ENCODE peak calls at places on chromosomes 5 and 9, in five cellular contexts. J is A673; M is IMR-90; F is CD8-positive, alpha-beta T cell; O is cardiac muscle cell. A is an unnamed sample.

GRCh38 chr9:33229359-33230120 is 10.4 kb upstream of the SPINK4 start:
- DNase-seq in J (no peak), M (no peak), F (no peak), O (no peak), A (no peak)

GRCh38 chr9:133160742-133161541 is 2.8 kb downstream of the GBGT1 start:
- DNase-seq in J (peak; percentile 62), M (peak; percentile 61), F (peak; percentile 52), O (peak; percentile 85), A (no peak)

GRCh38 chr9:96219615-96220257 is 82.2 kb downstream of the HSD17B3 start:
- DNase-seq in J (peak; percentile 39), M (no peak), F (peak; percentile 40), O (peak; percentile 63), A (no peak)

GRCh38 chr5:179558912-179559279 is 8.5 kb downstream of the RUFY1 start:
- DNase-seq in J (peak; percentile 52), M (peak; percentile 10), F (no peak), O (peak; percentile 52), A (no peak)

GRCh38 chr9:123473226-123473625 is 117.2 kb downstream of the CRB2 start:
- DNase-seq in J (no peak), M (no peak), F (no peak), O (no peak), A (no peak)

GRCh38 chr5:43627028-43627427 is 24.0 kb downstream of the NNT start:
- DNase-seq in J (peak; percentile 81), M (peak; percentile 64), F (no peak), O (peak; percentile 77), A (peak; percentile 48)

GRCh38 chr5:170791325-170791954 is 7.9 kb downstream of the GABRP start:
- DNase-seq in J (peak; percentile 27), M (peak; percentile 56), F (no peak), O (peak; percentile 78), A (peak; percentile 67)

GRCh38 chr9:87276851-87277251 is 220.8 kb upstream of the DAPK1 start:
- DNase-seq in J (peak; percentile 15), M (peak; percentile 39), F (no peak), O (peak; percentile 48), A (no peak)

GRCh38 chr9:2889023-2889422 is 45.1 kb upstream of the PUM3 start:
- DNase-seq in J (no peak), M (no peak), F (no peak), O (no peak), A (no peak)

GRCh38 chr9:16401720-16402119 is 468.8 kb downstream of the BNC2 start:
- DNase-seq in J (no peak), M (no peak), F (no peak), O (no peak), A (no peak)

GRCh38 chr5:98770911-98771322 is 2.5 kb upstream of the RGMB start:
- DNase-seq in J (peak; percentile 57), M (peak; percentile 40), F (no peak), O (peak; percentile 50), A (no peak)

GRCh38 chr5:179416906-179417470 is 71.7 kb upstream of the ADAMTS2 start:
- DNase-seq in J (peak; percentile 60), M (no peak), F (no peak), O (no peak), A (peak; percentile 32)

GRCh38 chr5:137035480-137035878 is 463.6 kb downstream of the SPOCK1 start:
- DNase-seq in J (no peak), M (no peak), F (no peak), O (no peak), A (no peak)

GRCh38 chr9:106962615-106963363 is 99.8 kb downstream of the ZNF462 start:
- DNase-seq in J (no peak), M (no peak), F (no peak), O (peak; percentile 75), A (no peak)

GRCh38 chr9:106960238-106960637 is 97.3 kb downstream of the ZNF462 start:
- DNase-seq in J (no peak), M (no peak), F (no peak), O (no peak), A (no peak)

GRCh38 chr9:106961623-106962022 is 98.7 kb downstream of the ZNF462 start:
- DNase-seq in J (no peak), M (peak; percentile 47), F (no peak), O (no peak), A (no peak)

GRCh38 chr9:106963684-106964083 is 100.7 kb downstream of the ZNF462 start:
- DNase-seq in J (no peak), M (no peak), F (no peak), O (no peak), A (no peak)

DNA sequence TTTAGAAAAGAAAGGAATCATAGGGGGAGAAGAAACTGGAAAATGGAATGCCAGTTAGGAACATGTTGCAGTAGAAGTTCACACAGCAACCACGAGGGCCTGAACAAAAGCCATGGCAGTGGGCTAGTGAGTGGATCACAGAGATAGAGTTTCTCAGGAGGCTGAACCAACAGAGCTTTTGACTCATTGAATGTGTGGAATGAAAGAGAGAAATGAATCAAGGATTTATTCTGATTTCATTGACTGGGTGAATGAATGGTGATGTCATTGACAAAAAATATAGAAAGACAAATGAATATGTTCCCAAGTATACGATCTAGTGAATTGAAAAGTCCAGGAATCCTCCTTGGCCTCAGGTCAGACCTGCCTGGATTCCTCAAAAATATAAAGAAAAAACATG is 99.1 kb downstream of the ZNF462 start:
- DNase-seq in J (no peak), M (no peak), F (no peak), O (peak; percentile 14), A (no peak)
- H3K27ac ChIP-seq in J (no peak overlapping the region), M (no peak overlapping the region), F (no peak overlapping the region), O (no peak overlapping the region), A (no peak overlapping the region)

GRCh38 chr5:61970218-61970617 is 335.8 kb upstream of the KIF2A start:
- DNase-seq in J (no peak), M (no peak), F (no peak), O (no peak), A (no peak)
- H3K27ac ChIP-seq in J (no peak overlapping the region), M (no peak overlapping the region), F (no peak overlapping the region), O (no peak overlapping the region), A (no peak overlapping the region)

GRCh38 chr5:59264013-59264412 is 629.5 kb downstream of the PDE4D start:
- DNase-seq in J (no peak), M (no peak), F (no peak), O (no peak), A (no peak)

GRCh38 chr5:59261969-59262368 is 631.6 kb downstream of the PDE4D start:
- DNase-seq in J (no peak), M (no peak), F (no peak), O (no peak), A (no peak)

GRCh38 chr5:59259238-59259637 is 634.3 kb downstream of the PDE4D start:
- DNase-seq in J (no peak), M (no peak), F (no peak), O (no peak), A (no peak)

GRCh38 chr5:59257488-59258400 is 635.8 kb downstream of the PDE4D start:
- DNase-seq in J (no peak), M (no peak), F (no peak), O (no peak), A (no peak)

DNA sequence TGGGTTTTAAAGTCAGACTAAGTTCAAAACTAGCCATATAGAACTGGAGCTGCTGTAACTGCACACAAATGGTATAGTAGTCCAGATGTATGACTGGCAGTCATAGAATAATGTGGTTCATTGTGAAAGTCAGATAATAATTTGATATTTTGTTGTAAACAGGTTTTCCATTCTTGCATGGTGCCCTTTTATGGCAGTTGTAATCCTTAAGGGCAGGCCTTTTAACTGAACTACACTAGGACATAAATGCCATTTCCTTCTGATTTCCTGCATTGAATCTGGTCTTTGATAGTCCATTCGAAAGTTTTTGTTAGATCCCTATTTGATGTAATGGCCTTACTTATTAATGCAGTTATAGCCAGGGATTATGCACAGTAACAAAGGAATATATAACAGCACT is 632.6 kb downstream of the PDE4D start:
- DNase-seq in J (no peak), M (no peak), F (no peak), O (no peak), A (no peak)
- H3K27ac ChIP-seq in J (no peak overlapping the region), M (no peak overlapping the region), F (no peak overlapping the region), O (no peak overlapping the region), A (no peak overlapping the region)

GRCh38 chr5:124253421-124253820 is 493.0 kb downstream of the ZNF608 start:
- DNase-seq in J (no peak), M (no peak), F (no peak), O (peak; percentile 18), A (no peak)
- H3K27ac ChIP-seq in J (no peak overlapping the region), M (no peak overlapping the region), F (no peak overlapping the region), O (no peak overlapping the region), A (no peak overlapping the region)

GRCh38 chr5:58358436-58358835 is 101.5 kb downstream of the PLK2 start:
- DNase-seq in J (no peak), M (no peak), F (no peak), O (no peak), A (no peak)

GRCh38 chr5:58357121-58357520 is 102.8 kb downstream of the PLK2 start:
- DNase-seq in J (no peak), M (peak; percentile 78), F (no peak), O (no peak), A (no peak)

GRCh38 chr5:58356662-58357061 is 103.2 kb downstream of the PLK2 start:
- DNase-seq in J (no peak), M (no peak), F (no peak), O (no peak), A (no peak)

GRCh38 chr5:58354827-58355226 is 105.1 kb downstream of the PLK2 start:
- DNase-seq in J (no peak), M (no peak), F (no peak), O (no peak), A (no peak)

GRCh38 chr5:58357799-58358198 is 102.1 kb downstream of the PLK2 start:
- DNase-seq in J (no peak), M (no peak), F (no peak), O (no peak), A (no peak)
- H3K27ac ChIP-seq in J (no peak overlapping the region), M (no peak overlapping the region), F (no peak overlapping the region), O (no peak overlapping the region), A (no peak overlapping the region)

A was measured in SJSA1.